ENCODE peak calls at places on chromosome 2, in six cellular contexts. E, Q, N, Z, X and B are unnamed samples.

GRCh38 chr2:105291981-105292380 is 37.6 kb downstream of the TGFBRAP1 start:
- DNase-seq in E (no peak), Q (no peak), N (no peak), Z (no peak), X (no peak), B (no peak)

GRCh38 chr2:24016853-24017703 is 7.2 kb downstream of the MFSD2B start:
- DNase-seq in E (no peak), Q (peak; percentile 65), N (no peak), Z (no peak), X (no peak), B (no peak)

GRCh38 chr2:62724886-62725711 is 19.6 kb downstream of the EHBP1 start:
- DNase-seq in E (no peak), Q (peak; percentile 71), N (peak; percentile 18), Z (no peak), X (no peak), B (no peak)

GRCh38 chr2:188196343-188197008 is 95.2 kb upstream of the GULP1 start:
- DNase-seq in E (peak; percentile 70), Q (no peak), N (no peak), Z (no peak), X (no peak), B (no peak)

GRCh38 chr2:138707424-138708074 is 72.6 kb downstream of the NXPH2 start:
- DNase-seq in E (peak; percentile 78), Q (no peak), N (peak; percentile 96), Z (no peak), X (peak; percentile 17), B (no peak)

GRCh38 chr2:135742307-135742838 is 718 bp downstream of the UBXN4 start:
- DNase-seq in E (no peak), Q (peak; percentile 80), N (peak; percentile 55), Z (peak; percentile 11), X (peak; percentile 55), B (no peak)

GRCh38 chr2:16068233-16068940 is 128.0 kb downstream of the MYCN start:
- DNase-seq in E (no peak), Q (no peak), N (no peak), Z (no peak), X (no peak), B (no peak)

GRCh38 chr2:84807063-84807485 is 73.8 kb downstream of the TRABD2A start:
- DNase-seq in E (peak; percentile 97), Q (no peak), N (peak; percentile 95), Z (no peak), X (no peak), B (no peak)

GRCh38 chr2:1203772-1204171 is 209.5 kb upstream of the TPO start:
- DNase-seq in E (no peak), Q (no peak), N (no peak), Z (no peak), X (no peak), B (no peak)

GRCh38 chr2:74740395-74741075 is 86.5 kb downstream of the SEMA4F start:
- DNase-seq in E (peak; percentile 78), Q (peak; percentile 88), N (peak; percentile 95), Z (peak; percentile 28), X (no peak), B (peak; percentile 70)

GRCh38 chr2:102619414-102620319 is at the start of gene SLC9A2:
- DNase-seq in E (no peak), Q (no peak), N (no peak), Z (no peak), X (no peak), B (peak; percentile 77)

GRCh38 chr2:37682473-37682872 is 11.0 kb upstream of the CDC42EP3 start:
- DNase-seq in E (no peak), Q (no peak), N (no peak), Z (no peak), X (no peak), B (no peak)

GRCh38 chr2:239750929-239751718 is 274.0 kb downstream of the NDUFA10 start:
- DNase-seq in E (no peak), Q (peak; percentile 74), N (no peak), Z (no peak), X (no peak), B (peak; percentile 67)